ENCODE peak calls at places on chromosomes 2 and 18, in ten cellular contexts. One of them, this sample, is unnamed.

GRCh38 chr2:39435254-39435653 is 1.8 kb downstream of the MAP4K3 start:
- DNase-seq in hepatocyte: peak
- DNase-seq in astrocyte of the spinal cord: no peak
- DNase-seq in body of pancreas: no peak
- DNase-seq in fibroblast of the aortic adventitia: peak
- DNase-seq in K562: peak
- DNase-seq in lower leg skin: no peak
- DNase-seq in thyroid gland: no peak
- DNase-seq in fibroblast of mammary gland: no peak
- DNase-seq in psoas muscle: no peak
- DNase-seq in this sample: no peak

GRCh38 chr18:7545734-7546133 is 21.4 kb upstream of the PTPRM start:
- DNase-seq in astrocyte of the spinal cord: no peak
- DNase-seq in fibroblast of mammary gland: peak
- DNase-seq in body of pancreas: no peak
- DNase-seq in lower leg skin: no peak
- DNase-seq in fibroblast of the aortic adventitia: peak
- DNase-seq in hepatocyte: no peak
- DNase-seq in psoas muscle: no peak
- DNase-seq in K562: no peak
- DNase-seq in thyroid gland: no peak
- DNase-seq in this sample: no peak

GRCh38 chr2:85712849-85713612 is 18.9 kb downstream of the GNLY start:
- DNase-seq in astrocyte of the spinal cord: peak
- DNase-seq in body of pancreas: peak
- DNase-seq in K562: no peak
- DNase-seq in psoas muscle: peak
- DNase-seq in thyroid gland: peak
- DNase-seq in fibroblast of mammary gland: peak
- DNase-seq in hepatocyte: peak
- DNase-seq in fibroblast of the aortic adventitia: peak
- DNase-seq in lower leg skin: peak
- DNase-seq in this sample: no peak

GRCh38 chr2:27431395-27431794 is 3.0 kb downstream of the NRBP1 start:
- DNase-seq in K562: no peak
- DNase-seq in hepatocyte: no peak
- DNase-seq in astrocyte of the spinal cord: no peak
- DNase-seq in fibroblast of mammary gland: peak
- DNase-seq in lower leg skin: no peak
- DNase-seq in psoas muscle: no peak
- DNase-seq in fibroblast of the aortic adventitia: peak
- DNase-seq in body of pancreas: no peak
- DNase-seq in thyroid gland: no peak
- DNase-seq in this sample: no peak

GRCh38 chr2:149363953-149364352 is 33.6 kb downstream of the LYPD6 start:
- DNase-seq in K562: no peak
- DNase-seq in psoas muscle: no peak
- DNase-seq in hepatocyte: no peak
- DNase-seq in lower leg skin: no peak
- DNase-seq in thyroid gland: no peak
- DNase-seq in fibroblast of the aortic adventitia: no peak
- DNase-seq in astrocyte of the spinal cord: peak
- DNase-seq in body of pancreas: no peak
- DNase-seq in fibroblast of mammary gland: no peak
- DNase-seq in this sample: no peak

GRCh38 chr18:74261053-74261452 is 30.7 kb downstream of the CYB5A start:
- DNase-seq in hepatocyte: no peak
- DNase-seq in astrocyte of the spinal cord: no peak
- DNase-seq in body of pancreas: no peak
- DNase-seq in fibroblast of mammary gland: no peak
- DNase-seq in fibroblast of the aortic adventitia: no peak
- DNase-seq in lower leg skin: no peak
- DNase-seq in thyroid gland: no peak
- DNase-seq in K562: no peak
- DNase-seq in psoas muscle: no peak
- DNase-seq in this sample: no peak

GRCh38 chr2:99949530-99949929 is 192.9 kb downstream of the AFF3 start:
- DNase-seq in K562: no peak
- DNase-seq in psoas muscle: no peak
- DNase-seq in body of pancreas: no peak
- DNase-seq in lower leg skin: no peak
- DNase-seq in astrocyte of the spinal cord: no peak
- DNase-seq in fibroblast of the aortic adventitia: no peak
- DNase-seq in thyroid gland: no peak
- DNase-seq in fibroblast of mammary gland: no peak
- DNase-seq in hepatocyte: no peak
- DNase-seq in this sample: no peak

GRCh38 chr2:20465716-20466391 is 19.0 kb downstream of the RHOB start:
- DNase-seq in fibroblast of the aortic adventitia: no peak
- DNase-seq in K562: no peak
- DNase-seq in thyroid gland: peak
- DNase-seq in lower leg skin: no peak
- DNase-seq in hepatocyte: no peak
- DNase-seq in fibroblast of mammary gland: no peak
- DNase-seq in psoas muscle: no peak
- DNase-seq in body of pancreas: peak
- DNase-seq in astrocyte of the spinal cord: no peak
- DNase-seq in this sample: no peak

GRCh38 chr2:161796192-161796591 is 172.0 kb downstream of the SLC4A10 start:
- DNase-seq in body of pancreas: peak
- DNase-seq in thyroid gland: peak
- DNase-seq in fibroblast of mammary gland: peak
- DNase-seq in psoas muscle: peak
- DNase-seq in K562: no peak
- DNase-seq in lower leg skin: peak
- DNase-seq in fibroblast of the aortic adventitia: peak
- DNase-seq in astrocyte of the spinal cord: no peak
- DNase-seq in hepatocyte: peak
- DNase-seq in this sample: peak

GRCh38 chr2:60873381-60873780 is 8.0 kb upstream of the REL start:
- DNase-seq in fibroblast of mammary gland: no peak
- DNase-seq in astrocyte of the spinal cord: no peak
- DNase-seq in thyroid gland: no peak
- DNase-seq in K562: no peak
- DNase-seq in psoas muscle: no peak
- DNase-seq in lower leg skin: no peak
- DNase-seq in hepatocyte: no peak
- DNase-seq in fibroblast of the aortic adventitia: no peak
- DNase-seq in body of pancreas: no peak
- DNase-seq in this sample: no peak

GRCh38 chr18:74498712-74499629 is 2.8 kb downstream of the CNDP2 start:
- DNase-seq in thyroid gland: peak
- DNase-seq in fibroblast of the aortic adventitia: peak
- DNase-seq in astrocyte of the spinal cord: no peak
- DNase-seq in psoas muscle: no peak
- DNase-seq in K562: peak
- DNase-seq in hepatocyte: no peak
- DNase-seq in fibroblast of mammary gland: peak
- DNase-seq in lower leg skin: peak
- DNase-seq in body of pancreas: peak
- DNase-seq in this sample: no peak

GRCh38 chr2:219171231-219171651 is 1.4 kb upstream of the SLC23A3 start:
- DNase-seq in lower leg skin: peak
- DNase-seq in body of pancreas: peak
- DNase-seq in hepatocyte: peak
- DNase-seq in astrocyte of the spinal cord: peak
- DNase-seq in fibroblast of mammary gland: peak
- DNase-seq in K562: peak
- DNase-seq in thyroid gland: peak
- DNase-seq in fibroblast of the aortic adventitia: peak
- DNase-seq in psoas muscle: peak
- DNase-seq in this sample: peak

GRCh38 chr2:240127911-240128607 is 8.0 kb downstream of the COPS9 start:
- DNase-seq in fibroblast of mammary gland: no peak
- DNase-seq in lower leg skin: no peak
- DNase-seq in thyroid gland: no peak
- DNase-seq in hepatocyte: no peak
- DNase-seq in psoas muscle: peak
- DNase-seq in body of pancreas: no peak
- DNase-seq in astrocyte of the spinal cord: no peak
- DNase-seq in K562: no peak
- DNase-seq in fibroblast of the aortic adventitia: no peak
- DNase-seq in this sample: no peak

GRCh38 chr2:41998789-41999470 is 48.9 kb upstream of the PKDCC start:
- DNase-seq in psoas muscle: peak
- DNase-seq in fibroblast of mammary gland: peak
- DNase-seq in lower leg skin: no peak
- DNase-seq in thyroid gland: peak
- DNase-seq in hepatocyte: peak
- DNase-seq in body of pancreas: no peak
- DNase-seq in fibroblast of the aortic adventitia: peak
- DNase-seq in K562: no peak
- DNase-seq in astrocyte of the spinal cord: no peak
- DNase-seq in this sample: no peak

GRCh38 chr2:237955640-237956401 is 11.0 kb upstream of the UBE2F start:
- DNase-seq in fibroblast of mammary gland: no peak
- DNase-seq in lower leg skin: no peak
- DNase-seq in hepatocyte: peak
- DNase-seq in astrocyte of the spinal cord: no peak
- DNase-seq in K562: no peak
- DNase-seq in psoas muscle: no peak
- DNase-seq in body of pancreas: no peak
- DNase-seq in fibroblast of the aortic adventitia: no peak
- DNase-seq in thyroid gland: no peak
- DNase-seq in this sample: no peak
- H3K4me3 ChIP-seq in fibroblast of mammary gland: peak
- H3K4me3 ChIP-seq in lower leg skin: no peak
- H3K4me3 ChIP-seq in hepatocyte: peak
- H3K4me3 ChIP-seq in astrocyte of the spinal cord: no peak
- H3K4me3 ChIP-seq in K562: no peak
- H3K4me3 ChIP-seq in psoas muscle: peak
- H3K4me3 ChIP-seq in body of pancreas: no peak
- H3K4me3 ChIP-seq in fibroblast of the aortic adventitia: no peak
- H3K4me3 ChIP-seq in thyroid gland: no peak
- H3K4me3 ChIP-seq in this sample: no peak

DNA sequence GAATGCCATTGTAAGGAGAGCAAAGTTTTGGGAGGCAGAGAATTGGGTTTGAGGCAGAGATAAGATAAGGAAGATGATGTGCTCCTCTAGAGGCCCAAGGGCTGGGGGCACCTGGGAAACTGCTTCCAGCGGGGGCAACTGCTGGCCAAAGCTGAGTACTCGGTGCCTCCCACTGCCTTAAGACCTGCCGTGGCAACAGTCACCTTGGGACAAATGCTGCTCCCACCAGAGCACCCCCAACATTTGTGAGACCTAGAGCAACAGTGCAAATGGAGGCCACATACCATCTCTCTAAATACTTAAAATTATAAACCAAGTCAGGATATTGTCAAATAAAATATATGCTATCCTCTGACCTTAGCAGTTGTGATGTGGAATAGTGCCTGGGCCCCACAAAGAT is 127.1 kb downstream of the CAPN13 start:
- DNase-seq in hepatocyte: no peak
- DNase-seq in body of pancreas: no peak
- DNase-seq in thyroid gland: no peak
- DNase-seq in fibroblast of mammary gland: no peak
- DNase-seq in psoas muscle: no peak
- DNase-seq in K562: no peak
- DNase-seq in astrocyte of the spinal cord: no peak
- DNase-seq in fibroblast of the aortic adventitia: no peak
- DNase-seq in lower leg skin: no peak
- DNase-seq in this sample: no peak
- TF ChIP-seq CTCF in hepatocyte: no peak
- TF ChIP-seq CTCF in body of pancreas: no peak
- TF ChIP-seq CTCF in thyroid gland: no peak
- TF ChIP-seq CTCF in fibroblast of mammary gland: no peak
- TF ChIP-seq CTCF in psoas muscle: no peak
- TF ChIP-seq CTCF in K562: no peak
- TF ChIP-seq CTCF in astrocyte of the spinal cord: no peak
- TF ChIP-seq CTCF in fibroblast of the aortic adventitia: no peak
- TF ChIP-seq CTCF in lower leg skin: no peak
- TF ChIP-seq CTCF in this sample: no peak

DNA sequence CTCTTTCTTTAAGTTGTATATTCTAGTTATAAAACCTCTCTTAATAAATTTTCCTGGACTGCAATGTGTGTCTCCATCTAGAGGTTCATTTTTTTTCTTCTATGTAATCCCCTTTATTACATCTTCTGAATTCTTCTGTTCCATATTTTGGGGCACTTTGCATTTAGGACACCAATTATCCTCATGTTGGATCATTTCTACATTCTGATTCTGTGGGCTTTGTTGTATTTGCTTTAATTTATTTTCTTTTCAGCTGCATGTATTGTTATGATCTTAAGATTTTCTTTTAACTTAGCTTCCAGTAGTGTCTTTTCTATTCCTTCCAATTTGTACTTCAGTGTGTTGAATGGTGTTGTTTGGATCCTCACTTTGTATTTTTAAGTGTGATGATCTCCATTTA is 5.2 kb upstream of the SKA1 start:
- DNase-seq in lower leg skin: no peak
- DNase-seq in hepatocyte: no peak
- DNase-seq in K562: no peak
- DNase-seq in astrocyte of the spinal cord: no peak
- DNase-seq in fibroblast of the aortic adventitia: no peak
- DNase-seq in body of pancreas: no peak
- DNase-seq in fibroblast of mammary gland: no peak
- DNase-seq in psoas muscle: no peak
- DNase-seq in thyroid gland: no peak
- DNase-seq in this sample: no peak
- H3K4me3 ChIP-seq in lower leg skin: no peak
- H3K4me3 ChIP-seq in hepatocyte: no peak
- H3K4me3 ChIP-seq in K562: no peak
- H3K4me3 ChIP-seq in astrocyte of the spinal cord: no peak
- H3K4me3 ChIP-seq in fibroblast of the aortic adventitia: no peak
- H3K4me3 ChIP-seq in body of pancreas: no peak
- H3K4me3 ChIP-seq in fibroblast of mammary gland: no peak
- H3K4me3 ChIP-seq in psoas muscle: no peak
- H3K4me3 ChIP-seq in thyroid gland: no peak
- H3K4me3 ChIP-seq in this sample: no peak

GRCh38 chr2:201858267-201858666 is 51.9 kb downstream of the CDK15 start:
- DNase-seq in thyroid gland: no peak
- DNase-seq in fibroblast of mammary gland: no peak
- DNase-seq in lower leg skin: no peak
- DNase-seq in fibroblast of the aortic adventitia: no peak
- DNase-seq in K562: no peak
- DNase-seq in psoas muscle: no peak
- DNase-seq in hepatocyte: no peak
- DNase-seq in astrocyte of the spinal cord: no peak
- DNase-seq in body of pancreas: no peak
- DNase-seq in this sample: no peak

GRCh38 chr2:201860541-201861154 is 54.3 kb downstream of the CDK15 start:
- DNase-seq in psoas muscle: no peak
- DNase-seq in thyroid gland: peak
- DNase-seq in hepatocyte: peak
- DNase-seq in fibroblast of mammary gland: peak
- DNase-seq in fibroblast of the aortic adventitia: peak
- DNase-seq in lower leg skin: peak
- DNase-seq in body of pancreas: peak
- DNase-seq in astrocyte of the spinal cord: peak
- DNase-seq in K562: peak
- DNase-seq in this sample: peak

GRCh38 chr2:201858781-201859180 is 52.4 kb downstream of the CDK15 start:
- DNase-seq in K562: no peak
- DNase-seq in fibroblast of mammary gland: peak
- DNase-seq in hepatocyte: peak
- DNase-seq in thyroid gland: no peak
- DNase-seq in lower leg skin: no peak
- DNase-seq in astrocyte of the spinal cord: peak
- DNase-seq in psoas muscle: peak
- DNase-seq in fibroblast of the aortic adventitia: peak
- DNase-seq in body of pancreas: no peak
- DNase-seq in this sample: no peak

GRCh38 chr2:201857326-201857725 is 51.0 kb downstream of the CDK15 start:
- DNase-seq in thyroid gland: no peak
- DNase-seq in K562: no peak
- DNase-seq in hepatocyte: no peak
- DNase-seq in astrocyte of the spinal cord: no peak
- DNase-seq in fibroblast of the aortic adventitia: no peak
- DNase-seq in lower leg skin: no peak
- DNase-seq in body of pancreas: no peak
- DNase-seq in fibroblast of mammary gland: no peak
- DNase-seq in psoas muscle: no peak
- DNase-seq in this sample: no peak

GRCh38 chr2:201859886-201860285 is 53.5 kb downstream of the CDK15 start:
- DNase-seq in psoas muscle: no peak
- DNase-seq in fibroblast of mammary gland: peak
- DNase-seq in fibroblast of the aortic adventitia: no peak
- DNase-seq in thyroid gland: no peak
- DNase-seq in body of pancreas: no peak
- DNase-seq in hepatocyte: no peak
- DNase-seq in astrocyte of the spinal cord: peak
- DNase-seq in lower leg skin: no peak
- DNase-seq in K562: no peak
- DNase-seq in this sample: no peak
- TF ChIP-seq CTCF in psoas muscle: no peak
- TF ChIP-seq CTCF in fibroblast of mammary gland: no peak
- TF ChIP-seq CTCF in fibroblast of the aortic adventitia: no peak
- TF ChIP-seq CTCF in thyroid gland: no peak
- TF ChIP-seq CTCF in body of pancreas: no peak
- TF ChIP-seq CTCF in hepatocyte: no peak
- TF ChIP-seq CTCF in astrocyte of the spinal cord: no peak
- TF ChIP-seq CTCF in lower leg skin: no peak
- TF ChIP-seq CTCF in K562: no peak
- TF ChIP-seq CTCF in this sample: no peak

This sample was measured in epithelial cell of proximal tubule.